ENCODE peak calls at places on chromosomes 4 and X, in seven cellular contexts. Y is NB4, E is amniotic stem cell, A is Kasumi-1, W is HEK293T, P is GM23248, G is suprapubic skin. Q is an unnamed sample.

GRCh38 chrX:151985955-151986354 is 11.5 kb upstream of the GABRE start:
- DNase-seq in W (no peak), E (no peak), Y (no peak), P (peak), A (no peak), G (no peak), Q (no peak)

GRCh38 chrX:107729558-107730297 is 45.9 kb downstream of the TSC22D3 start:
- DNase-seq in P (no peak), G (no peak), W (no peak), Y (no peak), A (no peak), E (no peak), Q (no peak)

GRCh38 chr4:105895609-105896460 is 564 bp downstream of the NPNT start:
- DNase-seq in Y (no peak), P (peak), G (peak), W (peak), E (no peak), A (peak), Q (peak)

GRCh38 chr4:142404191-142404611 is 441.9 kb downstream of the INPP4B start:
- DNase-seq in A (peak), E (peak), P (peak), Y (no peak), W (no peak), G (peak), Q (no peak)

GRCh38 chr4:152972821-152973613 is 36.9 kb downstream of the FHDC1 start:
- DNase-seq in P (peak), E (peak), G (no peak), A (no peak), W (no peak), Y (no peak), Q (no peak)

GRCh38 chr4:56704074-56704473 is 23.0 kb upstream of the HOPX start:
- DNase-seq in E (no peak), A (no peak), G (no peak), Y (no peak), W (no peak), P (peak), Q (no peak)

GRCh38 chrX:94057385-94057784 is 383.4 kb downstream of the FAM133A start:
- DNase-seq in A (no peak), W (no peak), Y (no peak), G (no peak), E (no peak), P (peak), Q (no peak)

GRCh38 chr4:146342600-146343192 is 128.4 kb downstream of the REELD1 start:
- DNase-seq in E (peak), W (no peak), Y (peak), A (peak), G (no peak), P (peak), Q (peak)

GRCh38 chrX:105375816-105376215 is 155.3 kb upstream of the TEX13A start:
- DNase-seq in P (no peak), G (no peak), A (no peak), E (no peak), Y (no peak), W (no peak), Q (no peak)

GRCh38 chr4:1309261-1310010 is 19.7 kb downstream of the MAEA start:
- DNase-seq in G (peak), E (peak), P (peak), A (no peak), Y (no peak), W (no peak), Q (peak)

GRCh38 chr4:169745291-169745690 is 12.5 kb downstream of the HPF1 start:
- DNase-seq in Y (no peak), G (no peak), W (no peak), A (no peak), E (peak), P (peak), Q (no peak)

GRCh38 chr4:4461178-4461577 is 74.3 kb downstream of the NSG1 start:
- DNase-seq in P (no peak), Y (no peak), E (no peak), W (no peak), G (no peak), A (no peak), Q (no peak)